ENCODE peak calls at places on chromosomes 5 and 9, in seven cellular contexts. One of them, this sample, is unnamed. For H3K9me3, the result is how much of the 10 kb centered on the place peaks cover.

GRCh38 chr5:154201108-154201769 is 10.7 kb downstream of the GALNT10 start:
- DNase-seq in heart left ventricle: no peak
- DNase-seq in right atrium auricular region: no peak
- DNase-seq in effector memory CD4-positive, alpha-beta T cell: no peak
- DNase-seq in IMR-90: no peak
- DNase-seq in neuronal stem cell: no peak
- DNase-seq in PC-3: no peak
- DNase-seq in this sample: no peak

GRCh38 chr5:43523662-43524072 is 8.7 kb upstream of the C5orf34 start:
- DNase-seq in neuronal stem cell: no peak
- DNase-seq in heart left ventricle: no peak
- DNase-seq in IMR-90: no peak
- DNase-seq in right atrium auricular region: no peak
- DNase-seq in PC-3: no peak
- DNase-seq in effector memory CD4-positive, alpha-beta T cell: no peak
- DNase-seq in this sample: no peak

GRCh38 chr5:111226556-111226955 is 2.4 kb downstream of the CAMK4 start:
- DNase-seq in right atrium auricular region: no peak
- DNase-seq in PC-3: no peak
- DNase-seq in heart left ventricle: no peak
- DNase-seq in IMR-90: no peak
- DNase-seq in neuronal stem cell: no peak
- DNase-seq in effector memory CD4-positive, alpha-beta T cell: no peak
- DNase-seq in this sample: no peak

GRCh38 chr5:43601454-43602260 is 1.3 kb upstream of the NNT start:
- DNase-seq in IMR-90: peak
- DNase-seq in heart left ventricle: no peak
- DNase-seq in neuronal stem cell: no peak
- DNase-seq in PC-3: peak
- DNase-seq in effector memory CD4-positive, alpha-beta T cell: no peak
- DNase-seq in right atrium auricular region: no peak
- DNase-seq in this sample: no peak

GRCh38 chr5:179410291-179411160 is 65.3 kb upstream of the ADAMTS2 start:
- DNase-seq in PC-3: no peak
- DNase-seq in right atrium auricular region: peak
- DNase-seq in neuronal stem cell: no peak
- DNase-seq in effector memory CD4-positive, alpha-beta T cell: no peak
- DNase-seq in IMR-90: no peak
- DNase-seq in heart left ventricle: no peak
- DNase-seq in this sample: no peak

GRCh38 chr5:120604898-120605297 is 140.8 kb downstream of the PRR16 start:
- DNase-seq in neuronal stem cell: no peak
- DNase-seq in PC-3: peak
- DNase-seq in effector memory CD4-positive, alpha-beta T cell: no peak
- DNase-seq in IMR-90: peak
- DNase-seq in right atrium auricular region: no peak
- DNase-seq in heart left ventricle: no peak
- DNase-seq in this sample: no peak

GRCh38 chr5:74083096-74083495 is 457.1 kb downstream of the ARHGEF28 start:
- DNase-seq in neuronal stem cell: no peak
- DNase-seq in IMR-90: no peak
- DNase-seq in right atrium auricular region: no peak
- DNase-seq in PC-3: no peak
- DNase-seq in effector memory CD4-positive, alpha-beta T cell: no peak
- DNase-seq in heart left ventricle: no peak
- DNase-seq in this sample: no peak

GRCh38 chr5:141668601-141669265 is 13.3 kb downstream of the ARAP3 start:
- DNase-seq in effector memory CD4-positive, alpha-beta T cell: no peak
- DNase-seq in neuronal stem cell: no peak
- DNase-seq in heart left ventricle: no peak
- DNase-seq in PC-3: no peak
- DNase-seq in right atrium auricular region: no peak
- DNase-seq in IMR-90: peak
- DNase-seq in this sample: no peak

GRCh38 chr5:148309746-148310145 is 2.5 kb upstream of the SPINK7 start:
- DNase-seq in IMR-90: no peak
- DNase-seq in effector memory CD4-positive, alpha-beta T cell: no peak
- DNase-seq in heart left ventricle: no peak
- DNase-seq in neuronal stem cell: no peak
- DNase-seq in PC-3: no peak
- DNase-seq in right atrium auricular region: no peak
- DNase-seq in this sample: no peak

GRCh38 chr5:81852277-81853004 is 101.5 kb upstream of the SSBP2 start:
- DNase-seq in effector memory CD4-positive, alpha-beta T cell: no peak
- DNase-seq in right atrium auricular region: no peak
- DNase-seq in IMR-90: peak
- DNase-seq in heart left ventricle: peak
- DNase-seq in PC-3: no peak
- DNase-seq in neuronal stem cell: peak
- DNase-seq in this sample: no peak

GRCh38 chr9:137240841-137241489 is at the start of gene TUBB4B:
- DNase-seq in IMR-90: peak
- DNase-seq in heart left ventricle: peak
- DNase-seq in neuronal stem cell: peak
- DNase-seq in PC-3: peak
- DNase-seq in effector memory CD4-positive, alpha-beta T cell: peak
- DNase-seq in right atrium auricular region: peak
- DNase-seq in this sample: peak

GRCh38 chr9:81150016-81150625 is 539.2 kb downstream of the TLE1 start:
- DNase-seq in heart left ventricle: no peak
- DNase-seq in neuronal stem cell: no peak
- DNase-seq in IMR-90: peak
- DNase-seq in PC-3: peak
- DNase-seq in effector memory CD4-positive, alpha-beta T cell: no peak
- DNase-seq in right atrium auricular region: no peak
- DNase-seq in this sample: no peak

GRCh38 chr9:38682713-38683112 is 37.2 kb downstream of the FAM240B start:
- DNase-seq in heart left ventricle: no peak
- DNase-seq in effector memory CD4-positive, alpha-beta T cell: no peak
- DNase-seq in PC-3: peak
- DNase-seq in right atrium auricular region: peak
- DNase-seq in neuronal stem cell: no peak
- DNase-seq in IMR-90: peak
- DNase-seq in this sample: no peak

GRCh38 chr5:162221884-162222283 is 154.3 kb downstream of the GABRG2 start:
- DNase-seq in right atrium auricular region: no peak
- DNase-seq in effector memory CD4-positive, alpha-beta T cell: no peak
- DNase-seq in IMR-90: no peak
- DNase-seq in heart left ventricle: no peak
- DNase-seq in neuronal stem cell: no peak
- DNase-seq in PC-3: no peak
- DNase-seq in this sample: no peak

GRCh38 chr5:45205403-45205961 is 396.7 kb downstream of the MRPS30 start:
- DNase-seq in effector memory CD4-positive, alpha-beta T cell: no peak
- DNase-seq in neuronal stem cell: no peak
- DNase-seq in right atrium auricular region: no peak
- DNase-seq in PC-3: no peak
- DNase-seq in IMR-90: no peak
- DNase-seq in heart left ventricle: no peak
- DNase-seq in this sample: no peak

GRCh38 chr9:101671567-101671966 is 66.9 kb downstream of the GRIN3A start:
- DNase-seq in IMR-90: no peak
- DNase-seq in neuronal stem cell: no peak
- DNase-seq in PC-3: no peak
- DNase-seq in right atrium auricular region: no peak
- DNase-seq in heart left ventricle: no peak
- DNase-seq in effector memory CD4-positive, alpha-beta T cell: no peak
- DNase-seq in this sample: no peak

GRCh38 chr5:125059255-125060050 is 313.0 kb upstream of the ZNF608 start:
- DNase-seq in heart left ventricle: no peak
- DNase-seq in neuronal stem cell: peak
- DNase-seq in IMR-90: peak
- DNase-seq in PC-3: no peak
- DNase-seq in right atrium auricular region: no peak
- DNase-seq in effector memory CD4-positive, alpha-beta T cell: no peak
- DNase-seq in this sample: no peak

DNA sequence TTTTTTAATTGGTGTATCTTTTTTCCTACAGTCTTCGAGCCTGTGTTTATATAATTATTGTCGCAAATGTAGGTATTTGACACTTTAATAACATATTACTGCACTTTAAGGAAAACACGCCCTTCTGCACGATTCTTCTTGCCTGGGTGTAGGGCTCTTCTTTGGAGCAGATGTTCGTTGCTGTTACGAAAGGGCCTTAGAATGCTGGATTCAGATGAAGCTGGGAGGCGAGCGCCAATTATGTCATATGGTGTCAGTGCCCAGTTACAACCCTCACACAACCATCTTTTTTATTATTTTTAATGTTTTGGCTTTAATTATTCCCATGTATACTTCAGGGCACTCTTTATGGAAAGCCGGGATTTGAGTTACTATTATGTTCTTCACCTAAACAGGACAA is 553.0 kb downstream of the EBF1 start:
- DNase-seq in right atrium auricular region: no peak
- DNase-seq in heart left ventricle: peak
- DNase-seq in IMR-90: no peak
- DNase-seq in PC-3: no peak
- DNase-seq in neuronal stem cell: no peak
- DNase-seq in effector memory CD4-positive, alpha-beta T cell: no peak
- DNase-seq in this sample: no peak
- H3K9me3 ChIP-seq in right atrium auricular region: under half
- H3K9me3 ChIP-seq in heart left ventricle: under half
- H3K9me3 ChIP-seq in IMR-90: under half
- H3K9me3 ChIP-seq in PC-3: under half
- H3K9me3 ChIP-seq in neuronal stem cell: under half
- H3K9me3 ChIP-seq in effector memory CD4-positive, alpha-beta T cell: under half
- H3K9me3 ChIP-seq in this sample: under half

GRCh38 chr9:94612071-94612470 is 18.4 kb upstream of the FBP2 start:
- DNase-seq in effector memory CD4-positive, alpha-beta T cell: no peak
- DNase-seq in PC-3: no peak
- DNase-seq in neuronal stem cell: no peak
- DNase-seq in IMR-90: no peak
- DNase-seq in heart left ventricle: no peak
- DNase-seq in right atrium auricular region: no peak
- DNase-seq in this sample: no peak
- H3K9me3 ChIP-seq in effector memory CD4-positive, alpha-beta T cell: under half
- H3K9me3 ChIP-seq in PC-3: under half
- H3K9me3 ChIP-seq in neuronal stem cell: under half
- H3K9me3 ChIP-seq in IMR-90: under half
- H3K9me3 ChIP-seq in heart left ventricle: under half
- H3K9me3 ChIP-seq in right atrium auricular region: under half
- H3K9me3 ChIP-seq in this sample: under half

GRCh38 chr5:158267228-158267627 is 408.3 kb upstream of the CLINT1 start:
- DNase-seq in effector memory CD4-positive, alpha-beta T cell: no peak
- DNase-seq in heart left ventricle: no peak
- DNase-seq in IMR-90: no peak
- DNase-seq in right atrium auricular region: no peak
- DNase-seq in PC-3: no peak
- DNase-seq in neuronal stem cell: no peak
- DNase-seq in this sample: no peak

GRCh38 chr5:158268286-158268685 is 409.3 kb upstream of the CLINT1 start:
- DNase-seq in neuronal stem cell: no peak
- DNase-seq in PC-3: no peak
- DNase-seq in right atrium auricular region: no peak
- DNase-seq in IMR-90: no peak
- DNase-seq in effector memory CD4-positive, alpha-beta T cell: no peak
- DNase-seq in heart left ventricle: no peak
- DNase-seq in this sample: no peak

GRCh38 chr5:158265931-158266710 is 407.2 kb upstream of the CLINT1 start:
- DNase-seq in neuronal stem cell: no peak
- DNase-seq in IMR-90: no peak
- DNase-seq in PC-3: no peak
- DNase-seq in heart left ventricle: no peak
- DNase-seq in effector memory CD4-positive, alpha-beta T cell: no peak
- DNase-seq in right atrium auricular region: no peak
- DNase-seq in this sample: no peak

GRCh38 chr5:158261669-158262367 is 402.9 kb upstream of the CLINT1 start:
- DNase-seq in right atrium auricular region: no peak
- DNase-seq in heart left ventricle: no peak
- DNase-seq in neuronal stem cell: no peak
- DNase-seq in PC-3: peak
- DNase-seq in IMR-90: no peak
- DNase-seq in effector memory CD4-positive, alpha-beta T cell: no peak
- DNase-seq in this sample: no peak

DNA sequence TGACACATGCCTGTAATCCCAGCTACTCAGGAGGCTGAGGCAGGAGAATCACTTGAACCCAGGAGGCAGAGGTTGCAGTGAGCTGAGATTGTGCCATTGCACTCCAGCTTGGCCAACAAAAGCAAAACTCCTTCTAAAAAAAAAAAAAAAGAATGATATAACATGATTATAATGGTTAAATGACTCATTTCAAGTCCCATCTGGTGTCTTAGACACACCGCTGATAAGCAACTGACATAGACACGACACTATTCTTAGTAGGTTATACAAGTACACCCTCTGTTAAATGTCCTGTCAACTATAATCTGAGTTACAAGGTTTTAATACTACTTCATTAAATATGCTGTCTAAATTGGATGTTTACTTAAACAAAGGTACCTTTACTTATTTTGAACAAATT is 405.3 kb upstream of the CLINT1 start:
- DNase-seq in PC-3: no peak
- DNase-seq in heart left ventricle: no peak
- DNase-seq in neuronal stem cell: no peak
- DNase-seq in right atrium auricular region: no peak
- DNase-seq in effector memory CD4-positive, alpha-beta T cell: no peak
- DNase-seq in IMR-90: no peak
- DNase-seq in this sample: no peak
- H3K9me3 ChIP-seq in PC-3: under half
- H3K9me3 ChIP-seq in heart left ventricle: under half
- H3K9me3 ChIP-seq in neuronal stem cell: under half
- H3K9me3 ChIP-seq in right atrium auricular region: under half
- H3K9me3 ChIP-seq in effector memory CD4-positive, alpha-beta T cell: under half
- H3K9me3 ChIP-seq in IMR-90: under half
- H3K9me3 ChIP-seq in this sample: under half

GRCh38 chr5:181145133-181145532 is 2.3 kb upstream of the OR2V2 start:
- DNase-seq in neuronal stem cell: no peak
- DNase-seq in IMR-90: no peak
- DNase-seq in effector memory CD4-positive, alpha-beta T cell: no peak
- DNase-seq in right atrium auricular region: no peak
- DNase-seq in heart left ventricle: no peak
- DNase-seq in PC-3: no peak
- DNase-seq in this sample: no peak

GRCh38 chr5:181138258-181138657 is 7.3 kb upstream of the OR2V1 start:
- DNase-seq in PC-3: no peak
- DNase-seq in right atrium auricular region: no peak
- DNase-seq in IMR-90: no peak
- DNase-seq in effector memory CD4-positive, alpha-beta T cell: no peak
- DNase-seq in neuronal stem cell: no peak
- DNase-seq in heart left ventricle: no peak
- DNase-seq in this sample: no peak

GRCh38 chr5:181142054-181142453 is 5.3 kb upstream of the OR2V2 start:
- DNase-seq in IMR-90: no peak
- DNase-seq in right atrium auricular region: no peak
- DNase-seq in neuronal stem cell: no peak
- DNase-seq in PC-3: no peak
- DNase-seq in heart left ventricle: no peak
- DNase-seq in effector memory CD4-positive, alpha-beta T cell: no peak
- DNase-seq in this sample: no peak

GRCh38 chr5:181136361-181136955 is 5.5 kb upstream of the OR2V1 start:
- DNase-seq in IMR-90: no peak
- DNase-seq in right atrium auricular region: no peak
- DNase-seq in effector memory CD4-positive, alpha-beta T cell: no peak
- DNase-seq in PC-3: no peak
- DNase-seq in neuronal stem cell: no peak
- DNase-seq in heart left ventricle: no peak
- DNase-seq in this sample: no peak

DNA sequence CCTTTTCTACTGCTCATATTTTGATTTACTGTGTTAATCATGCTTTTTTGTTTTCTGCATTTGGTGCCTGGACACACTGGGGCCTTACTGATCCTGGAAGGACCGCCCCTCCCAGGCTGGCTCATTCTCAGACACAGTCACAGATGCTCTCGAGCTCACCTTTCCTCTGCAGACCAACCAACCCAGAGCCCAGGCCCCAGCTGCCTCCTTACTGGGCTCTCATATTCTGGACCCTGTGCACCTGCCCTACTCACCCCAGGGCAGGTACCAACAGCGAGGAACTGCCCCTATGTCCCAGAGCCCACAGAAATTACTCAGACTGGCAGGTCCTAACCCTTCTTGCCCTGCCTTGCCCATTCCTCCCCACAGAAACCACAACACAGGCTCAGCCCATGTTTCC is 6.6 kb upstream of the OR2V2 start:
- DNase-seq in PC-3: no peak
- DNase-seq in right atrium auricular region: no peak
- DNase-seq in IMR-90: no peak
- DNase-seq in neuronal stem cell: no peak
- DNase-seq in heart left ventricle: no peak
- DNase-seq in effector memory CD4-positive, alpha-beta T cell: no peak
- DNase-seq in this sample: no peak
- H3K9me3 ChIP-seq in PC-3: under half
- H3K9me3 ChIP-seq in right atrium auricular region: under half
- H3K9me3 ChIP-seq in IMR-90: under half
- H3K9me3 ChIP-seq in neuronal stem cell: under half
- H3K9me3 ChIP-seq in heart left ventricle: under half
- H3K9me3 ChIP-seq in effector memory CD4-positive, alpha-beta T cell: under half
- H3K9me3 ChIP-seq in this sample: under half